ENCODE peak calls at places on chromosomes 4 and X, in four cellular contexts. E is SK-N-SH, I is GM12878, U is K562. Q is an unnamed sample.
A peak's percentile ranks its signal among the peaks of the same experiment; 100 is the strongest.

GRCh38 chr4:108814327-108814726 is 51.5 kb upstream of the ETNPPL start:
- DNase-seq in U (no peak), E (no peak), I (no peak), Q (no peak)

GRCh38 chrX:138710866-138711331 is 618 bp downstream of the FGF13 start:
- DNase-seq in I (no peak), U (no peak), E (no peak), Q (peak; percentile 29)

GRCh38 chr4:90979551-90979950 is 852.4 kb downstream of the CCSER1 start:
- DNase-seq in I (no peak), U (no peak), E (no peak), Q (no peak)

GRCh38 chr4:156084312-156084811 is 130.7 kb upstream of the CTSO start:
- DNase-seq in E (no peak), I (no peak), U (no peak), Q (no peak)

GRCh38 chr4:54099287-54099958 is 540 bp upstream of the GSX2 start:
- DNase-seq in U (no peak), I (no peak), E (no peak), Q (peak; percentile 36)

GRCh38 chr4:107060388-107060787 is 24.3 kb upstream of the DKK2 start:
- DNase-seq in U (no peak), I (no peak), E (no peak), Q (no peak)

GRCh38 chrX:12505127-12505526 is 286.1 kb upstream of the PRPS2 start:
- DNase-seq in I (no peak), E (no peak), U (no peak), Q (no peak)

GRCh38 chr4:4780634-4781287 is 78.7 kb upstream of the MSX1 start:
- DNase-seq in E (peak; percentile 69), I (no peak), U (no peak), Q (no peak)

GRCh38 chr4:114272226-114272625 is 292.8 kb upstream of the ARSJ start:
- DNase-seq in I (no peak), U (no peak), E (no peak), Q (no peak)

GRCh38 chr4:78629991-78630541 is 78.5 kb downstream of the ANXA3 start:
- DNase-seq in U (peak; percentile 74), I (no peak), E (no peak), Q (no peak)

GRCh38 chr4:20418865-20419451 is 167.3 kb downstream of the SLIT2 start:
- DNase-seq in E (peak; percentile 27), I (peak; percentile 40), U (peak; percentile 47), Q (no peak)
- TF ChIP-seq USF1 in E (no peak), I (no peak), U (no peak), Q (no peak)

GRCh38 chrX:119880076-119880475 is 8.4 kb downstream of the NDUFA1 start:
- DNase-seq in E (no peak), U (no peak), I (no peak), Q (no peak)

GRCh38 chrX:119878740-119879139 is 7.1 kb downstream of the NDUFA1 start:
- DNase-seq in E (no peak), U (no peak), I (no peak), Q (no peak)

GRCh38 chrX:119885554-119886428 is 9.9 kb upstream of the AKAP14 start:
- DNase-seq in I (no peak), E (no peak), U (peak; percentile 40), Q (no peak)

DNA sequence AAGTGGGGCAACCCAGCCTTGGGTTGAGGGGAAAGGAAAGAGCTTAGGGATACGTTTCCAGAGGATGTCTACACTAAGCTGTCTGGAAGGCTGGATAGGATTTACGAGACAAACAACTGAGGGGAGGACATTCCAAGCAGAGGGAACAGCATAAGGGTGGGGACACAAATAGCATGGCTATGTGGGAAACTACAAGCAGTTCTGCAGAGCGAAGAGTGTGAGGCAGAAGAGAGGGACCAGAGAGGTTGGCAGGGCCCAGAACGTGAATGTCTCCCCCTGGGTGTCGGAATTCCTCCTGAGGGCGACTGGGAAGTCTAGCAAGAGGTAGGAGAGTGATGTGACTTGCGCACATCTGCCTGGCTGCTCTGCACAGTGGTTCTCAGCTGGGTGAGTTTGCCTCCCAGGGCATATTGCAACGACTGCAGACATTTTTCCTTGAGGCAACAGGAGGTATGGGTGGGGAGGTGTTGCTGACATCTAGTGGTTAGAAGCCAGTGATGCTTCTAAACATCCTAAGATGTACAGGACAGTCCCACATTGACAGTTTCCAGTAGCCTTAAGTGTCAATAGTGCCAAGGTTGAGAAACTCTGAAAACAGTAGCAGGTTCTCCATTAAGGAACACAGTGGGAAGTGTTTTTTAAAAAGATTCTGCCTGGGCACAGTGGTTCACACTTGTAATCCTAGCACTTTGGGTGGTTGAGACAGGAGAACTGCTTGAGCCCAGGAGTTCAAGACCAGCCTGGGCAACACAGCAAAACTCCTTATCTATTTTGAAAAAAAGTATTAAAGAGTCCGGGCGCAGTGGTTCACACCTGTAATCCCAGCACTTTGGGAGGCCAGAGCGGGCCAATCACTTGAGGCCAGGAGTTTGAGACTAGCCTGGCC is 9.2 kb downstream of the NDUFA1 start:
- DNase-seq in I (peak; percentile 35), E (peak; percentile 71), U (peak; percentile 60), Q (no peak)
- TF ChIP-seq USF1 in I (no peak), E (no peak), U (no peak), Q (no peak)

GRCh38 chrX:105323951-105324350 is 103.5 kb upstream of the TEX13A start:
- DNase-seq in E (no peak), I (no peak), U (no peak), Q (no peak)
- TF ChIP-seq USF1 in E (no peak), I (no peak), U (no peak), Q (no peak)

GRCh38 chrX:47633671-47634590 is 4.2 kb upstream of the CFP start:
- DNase-seq in U (no peak), I (no peak), E (no peak), Q (no peak)

GRCh38 chrX:47632664-47633063 is 2.9 kb upstream of the CFP start:
- DNase-seq in I (no peak), U (no peak), E (no peak), Q (no peak)

GRCh38 chrX:47634871-47635575 is 5.3 kb upstream of the CFP start:
- DNase-seq in I (no peak), E (no peak), U (no peak), Q (no peak)

GRCh38 chrX:47638816-47639215 is 9.1 kb upstream of the CFP start:
- DNase-seq in U (no peak), E (no peak), I (no peak), Q (no peak)

DNA sequence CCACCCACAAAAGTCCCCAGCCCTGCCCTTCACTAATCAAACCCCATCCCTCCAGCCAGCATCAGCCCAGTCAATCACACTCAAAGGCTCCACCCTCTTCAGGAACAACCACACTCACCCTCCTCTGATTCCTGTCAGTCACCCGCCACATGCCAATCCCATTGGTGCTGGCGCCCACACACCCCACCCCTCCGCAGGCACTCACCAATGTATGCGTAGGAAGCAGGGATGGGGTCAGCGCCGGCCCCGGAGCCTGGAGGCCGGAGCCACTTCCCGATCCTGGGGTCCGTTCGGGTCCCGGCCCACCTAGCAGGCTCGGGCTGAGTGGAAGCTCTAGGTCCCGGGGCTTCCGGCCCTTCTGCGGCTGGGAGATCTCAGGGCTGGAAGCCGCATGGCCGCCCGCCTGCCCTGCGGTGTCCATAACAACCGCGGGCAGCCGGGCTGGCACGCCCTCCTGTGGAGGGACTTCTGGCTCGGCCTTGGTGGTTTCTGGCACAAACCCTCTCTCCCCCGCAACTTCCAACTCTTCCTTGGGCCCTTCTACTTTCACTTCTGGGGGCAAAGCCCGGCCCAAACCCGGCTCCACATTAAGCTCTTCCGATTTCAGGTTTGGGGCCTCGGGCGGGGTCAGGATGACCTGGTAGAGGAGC is 7.9 kb upstream of the CFP start:
- DNase-seq in I (no peak), U (no peak), E (no peak), Q (peak; percentile 70)
- TF ChIP-seq USF1 in I (no peak), U (no peak), E (no peak), Q (no peak)

GRCh38 chr4:1614502-1614853 is 69.6 kb downstream of the FAM53A start:
- DNase-seq in E (no peak), U (no peak), I (no peak), Q (no peak)

GRCh38 chr4:1611501-1611870 is 72.6 kb downstream of the FAM53A start:
- DNase-seq in U (no peak), I (no peak), E (no peak), Q (no peak)

GRCh38 chr4:1614049-1614448 is 70.1 kb downstream of the FAM53A start:
- DNase-seq in I (no peak), E (no peak), U (no peak), Q (no peak)

GRCh38 chr4:1612278-1613098 is 71.6 kb downstream of the FAM53A start:
- DNase-seq in I (no peak), U (no peak), E (no peak), Q (no peak)

GRCh38 chr4:1613099-1613495 is 71.0 kb downstream of the FAM53A start:
- DNase-seq in U (no peak), I (no peak), E (no peak), Q (no peak)
- TF ChIP-seq USF1 in U (no peak), I (no peak), E (no peak), Q (no peak)

GRCh38 chrX:1435241-1435900 is 17.3 kb downstream of the ASMTL start:
- DNase-seq in I (no peak), E (no peak), U (no peak), Q (peak; percentile 7)
- TF ChIP-seq USF1 in I (no peak), E (no peak), U (no peak), Q (no peak)

GRCh38 chr4:188971125-188971524 is 831.9 kb downstream of the TRIML1 start:
- DNase-seq in U (no peak), I (no peak), E (peak; percentile 9), Q (no peak)

GRCh38 chr4:188975271-188975670 is 836.0 kb downstream of the TRIML1 start:
- DNase-seq in I (no peak), E (no peak), U (no peak), Q (no peak)

GRCh38 chr4:188976644-188977115 is 837.4 kb downstream of the TRIML1 start:
- DNase-seq in E (no peak), U (no peak), I (no peak), Q (peak; percentile 32)
- TF ChIP-seq USF1 in E (no peak), U (no peak), I (no peak), Q (no peak)

DNA sequence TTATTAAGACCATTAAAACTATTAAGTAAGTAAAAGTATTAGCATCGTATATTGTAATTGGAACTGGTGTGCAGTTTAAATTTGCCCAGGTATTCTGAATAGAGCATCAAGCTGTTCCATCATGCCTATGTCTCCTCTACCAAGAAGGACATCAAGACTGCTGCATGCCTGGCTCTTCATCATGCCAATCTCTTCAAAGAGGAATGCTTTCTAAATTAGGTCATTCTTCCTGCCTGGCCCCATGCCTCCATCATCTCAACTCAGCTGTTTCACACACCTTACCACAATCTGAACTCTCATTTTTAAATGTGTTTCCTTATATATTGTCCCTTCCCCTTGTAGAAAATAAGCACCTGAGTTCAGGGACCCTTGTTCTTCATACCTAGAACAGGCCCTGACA is 270.5 kb upstream of the PPARGC1A start:
- DNase-seq in I (no peak), E (no peak), U (no peak), Q (no peak)
- TF ChIP-seq USF1 in I (no peak), E (no peak), U (no peak), Q (no peak)